ENCODE peak calls at places on chromosomes 6 and 20, in nine cellular contexts. A is spleen; D is heart left ventricle; X is CD4-positive, alpha-beta memory T cell; L is CD4-positive, CD25-positive, alpha-beta regulatory T cell; Q is Panc1; T is tibial nerve; U is thyroid gland; P is Peyer's patch. N is an unnamed sample. For H3K9me3, the result is how much of the 10 kb centered on the place peaks cover.

GRCh38 chr6:127120109-127120786 is 1.8 kb downstream of the RSPO3 start:
- DNase-seq in A (no peak), D (no peak), X (peak), L (no peak), Q (no peak), T (no peak), U (peak), P (no peak), N (peak)

GRCh38 chr6:128882560-128882959 is 378 bp upstream of the LAMA2 start:
- DNase-seq in A (no peak), D (no peak), X (no peak), L (no peak), Q (no peak), T (no peak), U (no peak), P (no peak), N (no peak)

GRCh38 chr6:41504526-41505021 is 41.6 kb upstream of the FOXP4 start:
- DNase-seq in A (no peak), D (no peak), X (no peak), L (no peak), Q (no peak), T (no peak), U (no peak), P (no peak), N (no peak)

GRCh38 chr6:26468829-26469228 is 11.1 kb downstream of the BTN2A1 start:
- DNase-seq in A (no peak), D (no peak), X (no peak), L (no peak), Q (no peak), T (no peak), U (no peak), P (no peak), N (no peak)

GRCh38 chr20:51565741-51566140 is 23.2 kb upstream of the NFATC2 start:
- DNase-seq in A (no peak), D (no peak), X (no peak), L (no peak), Q (no peak), T (no peak), U (no peak), P (no peak), N (no peak)

GRCh38 chr20:48718914-48719578 is 108.8 kb downstream of the PREX1 start:
- DNase-seq in A (peak), D (no peak), X (peak), L (peak), Q (no peak), T (no peak), U (no peak), P (peak), N (no peak)

GRCh38 chr6:78605909-78606446 is 261.4 kb upstream of the IRAK1BP1 start:
- DNase-seq in A (no peak), D (no peak), X (no peak), L (no peak), Q (no peak), T (no peak), U (no peak), P (no peak), N (no peak)

GRCh38 chr6:169724554-169725269 is 412 bp upstream of the PHF10 start:
- DNase-seq in A (peak), D (peak), X (peak), L (peak), Q (no peak), T (no peak), U (peak), P (peak), N (peak)

GRCh38 chr6:79946242-79946641 is 1.1 kb downstream of the ELOVL4 start:
- DNase-seq in A (no peak), D (no peak), X (peak), L (peak), Q (no peak), T (no peak), U (no peak), P (no peak), N (no peak)

GRCh38 chr6:7151381-7151780 is 43.6 kb downstream of the RREB1 start:
- DNase-seq in A (no peak), D (no peak), X (no peak), L (no peak), Q (no peak), T (no peak), U (no peak), P (no peak), N (no peak)

GRCh38 chr6:157386454-157386853 is 5.5 kb downstream of the ZDHHC14 start:
- DNase-seq in A (no peak), D (no peak), X (no peak), L (no peak), Q (no peak), T (no peak), U (no peak), P (no peak), N (no peak)

GRCh38 chr6:132893772-132894490 is 79.6 kb downstream of the RPS12 start:
- DNase-seq in A (no peak), D (no peak), X (no peak), L (no peak), Q (no peak), T (no peak), U (no peak), P (no peak), N (no peak)

GRCh38 chr6:78076371-78076770 is 423.5 kb downstream of the MEI4 start:
- DNase-seq in A (no peak), D (no peak), X (no peak), L (no peak), Q (no peak), T (no peak), U (no peak), P (no peak), N (no peak)

GRCh38 chr6:70413829-70414494 is 654 bp downstream of the FAM135A start:
- DNase-seq in A (no peak), D (no peak), X (no peak), L (peak), Q (no peak), T (no peak), U (no peak), P (peak), N (no peak)

GRCh38 chr6:90284745-90285481 is 11.7 kb downstream of the BACH2 start:
- DNase-seq in A (peak), D (no peak), X (peak), L (peak), Q (no peak), T (no peak), U (no peak), P (no peak), N (no peak)

GRCh38 chr6:31058128-31058894 is 48.0 kb downstream of the MUC22 start:
- DNase-seq in A (no peak), D (no peak), X (no peak), L (no peak), Q (peak), T (no peak), U (no peak), P (peak), N (no peak)

GRCh38 chr6:119676230-119676629 is 326.7 kb upstream of the MAN1A1 start:
- DNase-seq in A (no peak), D (no peak), X (no peak), L (no peak), Q (no peak), T (no peak), U (no peak), P (no peak), N (no peak)

GRCh38 chr20:32436142-32436861 is 78.2 kb downstream of the ASXL1 start:
- DNase-seq in A (no peak), D (no peak), X (no peak), L (no peak), Q (no peak), T (no peak), U (no peak), P (no peak), N (no peak)

GRCh38 chr6:70889270-70889669 is 67.6 kb downstream of the B3GAT2 start:
- DNase-seq in A (no peak), D (no peak), X (no peak), L (no peak), Q (no peak), T (no peak), U (no peak), P (no peak), N (no peak)

GRCh38 chr20:23061713-23062561 is 12.5 kb upstream of the THBD start:
- DNase-seq in A (no peak), D (peak), X (no peak), L (no peak), Q (no peak), T (no peak), U (peak), P (peak), N (peak)

GRCh38 chr6:111552999-111553398 is 52.7 kb downstream of the TRAF3IP2 start:
- DNase-seq in A (no peak), D (no peak), X (no peak), L (no peak), Q (no peak), T (no peak), U (no peak), P (no peak), N (no peak)

GRCh38 chr6:11912420-11912819 is 99.7 kb upstream of the HIVEP1 start:
- DNase-seq in A (no peak), D (no peak), X (no peak), L (no peak), Q (no peak), T (no peak), U (no peak), P (no peak), N (no peak)

GRCh38 chr6:165794179-165794601 is 131.1 kb upstream of the PDE10A start:
- DNase-seq in A (no peak), D (no peak), X (no peak), L (no peak), Q (no peak), T (no peak), U (no peak), P (no peak), N (no peak)

GRCh38 chr6:165804331-165805066 is 141.5 kb upstream of the PDE10A start:
- DNase-seq in A (no peak), D (peak), X (no peak), L (no peak), Q (no peak), T (no peak), U (peak), P (no peak), N (no peak)

GRCh38 chr6:165805067-165805525 is 142.1 kb upstream of the PDE10A start:
- DNase-seq in A (no peak), D (no peak), X (no peak), L (no peak), Q (no peak), T (no peak), U (no peak), P (no peak), N (no peak)

GRCh38 chr6:165800337-165800736 is 137.3 kb upstream of the PDE10A start:
- DNase-seq in A (no peak), D (no peak), X (no peak), L (no peak), Q (no peak), T (no peak), U (no peak), P (no peak), N (no peak)

GRCh38 chr6:165799736-165800135 is 136.7 kb upstream of the PDE10A start:
- DNase-seq in A (no peak), D (peak), X (no peak), L (no peak), Q (no peak), T (no peak), U (no peak), P (no peak), N (no peak)
- H3K4me3 ChIP-seq in A (no peak), D (no peak), X (no peak), L (no peak), Q (no peak), T (no peak), U (no peak), P (no peak), N (no peak)

GRCh38 chr6:136792066-136792944 is at the start of gene MAP3K5:
- DNase-seq in A (peak), D (peak), X (peak), L (peak), Q (no peak), T (peak), U (peak), P (peak), N (peak)

GRCh38 chr6:136792945-136793289 is 640 bp upstream of the MAP3K5 start:
- DNase-seq in A (peak), D (peak), X (peak), L (peak), Q (no peak), T (peak), U (peak), P (peak), N (peak)

GRCh38 chr6:136795996-136796395 is 3.7 kb upstream of the MAP3K5 start:
- DNase-seq in A (no peak), D (no peak), X (no peak), L (no peak), Q (no peak), T (no peak), U (no peak), P (no peak), N (no peak)

GRCh38 chr6:136791296-136792065 is 796 bp downstream of the MAP3K5 start:
- DNase-seq in A (peak), D (peak), X (peak), L (peak), Q (no peak), T (peak), U (peak), P (peak), N (peak)

DNA sequence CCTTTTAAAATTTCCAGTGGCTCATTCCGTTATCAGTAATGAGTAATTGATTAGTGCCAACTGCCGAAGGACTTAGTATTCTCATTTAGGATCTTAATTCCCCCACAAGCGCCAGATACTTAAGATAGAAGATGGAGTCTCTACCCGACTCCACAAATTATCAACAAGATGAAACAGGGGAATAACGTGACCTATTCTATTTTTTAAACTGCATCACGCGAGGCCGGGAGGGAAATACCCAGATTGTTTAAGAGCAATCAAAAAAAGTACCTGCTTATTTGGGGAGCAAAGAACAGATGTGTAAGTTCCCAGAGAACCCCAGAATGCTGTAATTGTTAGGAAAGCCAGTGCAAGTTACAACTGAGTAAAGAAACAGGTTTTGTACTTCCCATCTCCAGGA is 1.1 kb upstream of the MAP3K5 start:
- DNase-seq in A (no peak), D (no peak), X (peak), L (no peak), Q (no peak), T (no peak), U (no peak), P (no peak), N (no peak)
- H3K27ac ChIP-seq in A (peak), D (peak), X (peak), L (peak), Q (peak), T (peak), U (peak), P (peak), N (peak)

GRCh38 chr6:81026041-81026553 is 726.4 kb downstream of the TENT5A start:
- DNase-seq in A (no peak), D (no peak), X (no peak), L (no peak), Q (no peak), T (no peak), U (no peak), P (no peak), N (no peak)
- H3K9me3 ChIP-seq in A (under half), D (under half), X (under half), L (under half), Q (under half), T (under half), U (under half), P (under half), N (under half)

GRCh38 chr6:125197795-125198269 is 44.3 kb downstream of the TPD52L1 start:
- DNase-seq in A (no peak), D (peak), X (no peak), L (no peak), Q (no peak), T (peak), U (peak), P (peak), N (peak)
- H3K4me3 ChIP-seq in A (no peak), D (no peak), X (no peak), L (no peak), Q (no peak), T (no peak), U (no peak), P (no peak), N (no peak)

DNA sequence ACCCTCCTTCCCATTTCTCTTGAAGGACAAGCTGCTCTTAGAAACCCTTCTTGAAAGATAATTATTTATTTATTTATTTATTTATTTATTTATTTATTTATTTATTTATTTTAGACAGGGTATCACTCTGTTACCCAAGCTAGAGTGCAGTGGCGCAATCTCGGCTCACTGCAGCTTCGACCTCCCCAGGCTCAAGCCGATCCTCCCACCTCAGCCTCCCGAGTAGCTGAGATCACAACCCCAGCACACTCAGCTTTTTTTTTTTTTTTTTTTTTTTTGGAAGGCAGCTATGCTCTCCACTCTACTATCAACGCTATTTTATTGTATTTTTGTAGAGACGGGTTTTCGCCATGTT is 1.2 kb upstream of the HEBP2 start:
- DNase-seq in A (no peak), D (no peak), X (no peak), L (no peak), Q (no peak), T (no peak), U (peak), P (no peak), N (no peak)
- H3K27ac ChIP-seq in A (no peak), D (peak), X (no peak), L (no peak), Q (no peak), T (peak), U (no peak), P (peak), N (peak)

DNA sequence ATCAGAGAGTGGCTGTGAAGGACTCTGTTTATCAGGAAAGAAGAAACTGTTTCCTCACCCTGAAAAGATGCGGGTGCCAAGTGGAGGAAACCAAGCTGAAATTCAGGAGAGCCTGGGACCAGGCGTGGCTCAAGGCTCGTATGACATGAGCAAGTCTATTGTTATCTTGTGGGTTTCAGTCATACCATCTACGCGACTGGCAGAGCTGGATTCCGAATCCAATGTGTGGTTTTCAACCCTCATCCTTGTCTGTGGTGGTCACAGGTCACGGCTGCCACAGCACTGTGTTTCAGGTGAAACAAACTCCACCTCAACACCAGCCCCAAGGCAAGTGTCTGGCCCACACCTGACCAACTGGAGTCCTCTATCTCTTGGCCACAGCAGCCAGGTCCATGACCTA is 9.1 kb downstream of the MC3R start:
- DNase-seq in A (no peak), D (no peak), X (no peak), L (no peak), Q (no peak), T (no peak), U (no peak), P (no peak), N (no peak)
- H3K9me3 ChIP-seq in A (under half), D (under half), X (under half), L (under half), Q (under half), T (under half), U (under half), P (under half), N (under half)

GRCh38 chr6:32109114-32109764 is at the start of gene TNXB:
- DNase-seq in A (no peak), D (peak), X (no peak), L (no peak), Q (no peak), T (no peak), U (no peak), P (no peak), N (peak)

GRCh38 chr6:32108094-32108627 is 977 bp downstream of the TNXB start:
- DNase-seq in A (no peak), D (peak), X (no peak), L (no peak), Q (no peak), T (peak), U (peak), P (peak), N (peak)

GRCh38 chr6:32107447-32107846 is 1.7 kb downstream of the TNXB start:
- DNase-seq in A (no peak), D (no peak), X (no peak), L (no peak), Q (no peak), T (no peak), U (no peak), P (no peak), N (no peak)

GRCh38 chr6:32109765-32110160 is 625 bp upstream of the TNXB start:
- DNase-seq in A (no peak), D (no peak), X (no peak), L (no peak), Q (no peak), T (no peak), U (no peak), P (no peak), N (no peak)

DNA sequence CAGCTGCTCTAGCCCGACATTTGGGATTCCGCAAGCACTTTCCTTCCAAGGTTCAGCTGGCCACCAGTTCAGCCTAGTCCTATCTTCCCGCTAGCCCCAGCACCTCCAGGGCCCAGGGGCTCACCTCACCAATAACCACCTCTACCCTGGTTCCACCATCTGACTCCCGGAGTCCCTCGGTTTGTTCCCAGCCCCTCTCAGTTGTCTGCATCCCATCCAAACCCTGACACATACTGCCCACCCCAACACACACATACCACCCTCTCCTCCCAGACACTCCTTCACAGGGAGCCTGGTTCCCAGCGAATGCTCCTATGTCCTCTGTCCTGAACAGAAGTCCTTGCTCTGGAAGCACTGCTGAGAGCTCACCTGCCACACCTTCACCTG is 418 bp downstream of the TNXB start:
- DNase-seq in A (no peak), D (no peak), X (no peak), L (no peak), Q (no peak), T (no peak), U (no peak), P (no peak), N (no peak)
- H3K4me3 ChIP-seq in A (peak), D (peak), X (no peak), L (no peak), Q (no peak), T (peak), U (no peak), P (peak), N (peak)

DNA sequence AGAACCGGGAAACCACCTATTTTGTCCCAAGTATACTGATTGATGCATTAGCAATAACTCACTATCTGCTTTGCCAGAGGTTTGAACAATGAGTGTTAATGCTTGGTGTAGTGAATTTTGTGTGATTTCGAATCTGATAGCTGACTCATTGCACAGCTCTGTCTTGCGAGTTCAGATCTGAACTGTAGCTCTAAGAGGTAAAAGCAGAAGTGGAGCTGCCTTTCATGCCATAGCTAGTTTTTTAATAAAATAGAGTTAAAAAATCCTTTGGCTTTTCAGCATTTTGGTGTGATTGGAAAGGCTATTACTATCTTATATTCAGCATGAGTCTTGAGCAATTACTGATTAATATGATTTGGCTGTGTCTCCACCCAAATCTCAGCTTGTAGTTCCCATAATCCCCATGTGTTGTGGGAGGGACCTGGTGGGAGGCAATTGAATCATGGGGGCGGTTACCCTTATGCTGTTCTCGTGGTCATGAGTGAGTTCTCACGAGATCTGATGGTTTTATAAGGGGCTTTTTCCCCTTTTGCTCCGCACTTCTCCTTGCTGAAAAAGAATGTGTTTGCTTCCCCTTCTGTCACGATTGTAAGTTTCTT is 21.1 kb downstream of the IGF2R start:
- DNase-seq in A (no peak), D (no peak), X (no peak), L (no peak), Q (no peak), T (no peak), U (no peak), P (no peak), N (no peak)
- H3K27ac ChIP-seq in A (peak), D (no peak), X (no peak), L (no peak), Q (no peak), T (peak), U (peak), P (no peak), N (peak)

N was measured in psoas muscle.